ENCODE peak calls at places on chromosomes 5 and 9, in five cellular contexts. B is GM12878, E is HepG2, X is H1, M is K562. P is an unnamed sample.
A peak's percentile ranks its signal among the peaks of the same experiment; 100 is the strongest.

GRCh38 chr5:125326114-125326513 is 579.7 kb upstream of the ZNF608 start:
- DNase-seq in B (no peak), E (no peak), X (no peak), M (no peak), P (no peak)

GRCh38 chr5:171306141-171306540 is 2.9 kb upstream of the TLX3 start:
- DNase-seq in B (no peak), E (no peak), X (no peak), M (no peak), P (no peak)

GRCh38 chr9:123687246-123687721 is 242.6 kb downstream of the DENND1A start:
- DNase-seq in B (no peak), E (peak; percentile 38), X (no peak), M (no peak), P (no peak)

GRCh38 chr5:1319436-1320343 is 24.8 kb upstream of the TERT start:
- DNase-seq in B (no peak), E (no peak), X (no peak), M (no peak), P (no peak)

GRCh38 chr5:95712347-95712958 is 18.7 kb upstream of the RHOBTB3 start:
- DNase-seq in B (no peak), E (no peak), X (no peak), M (peak; percentile 82), P (peak; percentile 97)

GRCh38 chr9:86434039-86434726 is 80.0 kb upstream of the TUT7 start:
- DNase-seq in B (no peak), E (peak; percentile 39), X (no peak), M (peak; percentile 5), P (peak; percentile 34)

GRCh38 chr5:17373406-17374110 is 124.5 kb upstream of the TAF11L2 start:
- DNase-seq in B (no peak), E (no peak), X (no peak), M (no peak), P (no peak)

GRCh38 chr5:95384485-95385213 is 6.5 kb upstream of the FAM81B start:
- DNase-seq in B (no peak), E (no peak), X (no peak), M (no peak), P (no peak)

GRCh38 chr5:82257729-82258128 is 20.4 kb downstream of the RPS23 start:
- DNase-seq in B (no peak), E (no peak), X (no peak), M (no peak), P (no peak)

GRCh38 chr5:135356522-135357318 is 42.3 kb downstream of the MACROH2A1 start:
- DNase-seq in B (no peak), E (no peak), X (no peak), M (no peak), P (no peak)

GRCh38 chr5:90020575-90021535 is 388.7 kb downstream of the CETN3 start:
- DNase-seq in B (peak; percentile 87), E (peak; percentile 15), X (no peak), M (no peak), P (peak; percentile 51)

GRCh38 chr5:178619390-178619789 is 7.5 kb downstream of the CLK4 start:
- DNase-seq in B (no peak), E (no peak), X (no peak), M (no peak), P (no peak)

GRCh38 chr5:110115485-110115884 is 425.8 kb downstream of the MAN2A1 start:
- DNase-seq in B (no peak), E (no peak), X (no peak), M (no peak), P (no peak)

GRCh38 chr9:136650648-136651047 is 12.1 kb upstream of the EGFL7 start:
- DNase-seq in B (peak; percentile 55), E (no peak), X (no peak), M (no peak), P (no peak)

GRCh38 chr9:136368190-136368589 is 4.6 kb upstream of the DNLZ start:
- DNase-seq in B (no peak), E (no peak), X (no peak), M (no peak), P (no peak)

GRCh38 chr5:127001621-127002296 is 28.6 kb downstream of the MARCHF3 start:
- DNase-seq in B (no peak), E (no peak), X (no peak), M (no peak), P (no peak)

GRCh38 chr9:28396058-28396457 is 822.8 kb upstream of the C9orf72 start:
- DNase-seq in B (no peak), E (no peak), X (no peak), M (no peak), P (no peak)

GRCh38 chr5:154755361-154756202 is at the start of gene LARP1:
- DNase-seq in B (no peak), E (no peak), X (no peak), M (no peak), P (no peak)

GRCh38 chr9:7315746-7316457 is 483.7 kb downstream of the DMAC1 start:
- DNase-seq in B (no peak), E (no peak), X (no peak), M (no peak), P (no peak)

GRCh38 chr5:55159763-55160492 is at the start of gene GPX8:
- DNase-seq in B (no peak), E (peak; percentile 32), X (no peak), M (peak; percentile 28), P (peak; percentile 77)

GRCh38 chr5:68049053-68049713 is 166.4 kb upstream of the PIK3R1 start:
- DNase-seq in B (no peak), E (no peak), X (no peak), M (no peak), P (no peak)

GRCh38 chr5:147857302-147858129 is 21.0 kb upstream of the SCGB3A2 start:
- DNase-seq in B (no peak), E (peak; percentile 44), X (peak; percentile 76), M (peak; percentile 64), P (peak; percentile 47)

GRCh38 chr5:179914032-179914755 is 6.5 kb upstream of the TBC1D9B start:
- DNase-seq in B (no peak), E (peak; percentile 34), X (no peak), M (no peak), P (no peak)

GRCh38 chr5:137791387-137791786 is 37.2 kb upstream of the HNRNPA0 start:
- DNase-seq in B (no peak), E (no peak), X (no peak), M (no peak), P (no peak)

GRCh38 chr5:1846583-1846982 is 36.1 kb downstream of the IRX4 start:
- DNase-seq in B (no peak), E (no peak), X (no peak), M (no peak), P (no peak)

GRCh38 chr9:98161851-98162250 is 30.6 kb downstream of the CORO2A start:
- DNase-seq in B (no peak), E (no peak), X (no peak), M (no peak), P (no peak)

GRCh38 chr5:178259623-178260536 is 27.3 kb upstream of the PHYKPL start:
- DNase-seq in B (no peak), E (no peak), X (no peak), M (no peak), P (no peak)

GRCh38 chr5:15607076-15607475 is 107.1 kb downstream of the FBXL7 start:
- DNase-seq in B (no peak), E (no peak), X (no peak), M (no peak), P (no peak)
- H3K79me2 ChIP-seq in B (no peaks in the 10 kb centered on the region), E (no peaks in the 10 kb centered on the region), X (peaks cover 19% of the 10 kb centered on the region), M (no peaks in the 10 kb centered on the region), P (no peaks in the 10 kb centered on the region)

GRCh38 chr9:15286288-15286834 is 20.7 kb downstream of the TTC39B start:
- DNase-seq in B (no peak), E (no peak), X (no peak), M (no peak), P (no peak)
- H2AFZ ChIP-seq in B (no peak overlapping the region), E (no peak overlapping the region), X (no peak overlapping the region), M (no peak overlapping the region), P (no peak overlapping the region)

GRCh38 chr5:139669681-139670368 is 21.7 kb downstream of the CXXC5 start:
- DNase-seq in B (no peak), E (peak; percentile 53), X (no peak), M (peak; percentile 93), P (no peak)

GRCh38 chr5:139668064-139668880 is 20.1 kb downstream of the CXXC5 start:
- DNase-seq in B (no peak), E (no peak), X (no peak), M (peak; percentile 58), P (no peak)

GRCh38 chr5:139668924-139669680 is 21.0 kb downstream of the CXXC5 start:
- DNase-seq in B (no peak), E (no peak), X (no peak), M (no peak), P (no peak)

GRCh38 chr5:139670369-139671095 is 22.4 kb downstream of the CXXC5 start:
- DNase-seq in B (peak; percentile 90), E (peak; percentile 45), X (no peak), M (no peak), P (no peak)

GRCh38 chr5:139671096-139671841 is 23.1 kb downstream of the CXXC5 start:
- DNase-seq in B (no peak), E (no peak), X (no peak), M (no peak), P (no peak)
- TF ChIP-seq ZNF274 in B (no peak), E (peak; percentile 42), X (no peak), M (no peak), P (no peak)

GRCh38 chr5:60948738-60949137 is 3.7 kb downstream of the NDUFAF2 start:
- DNase-seq in B (no peak), E (no peak), X (no peak), M (no peak), P (no peak)
- H3K79me2 ChIP-seq in B (peaks cover 43% of the 10 kb centered on the region), E (peaks cover 89% of the 10 kb centered on the region), X (peaks cover 67% of the 10 kb centered on the region), M (peaks cover 90% of the 10 kb centered on the region), P (peaks cover 91% of the 10 kb centered on the region)

DNA sequence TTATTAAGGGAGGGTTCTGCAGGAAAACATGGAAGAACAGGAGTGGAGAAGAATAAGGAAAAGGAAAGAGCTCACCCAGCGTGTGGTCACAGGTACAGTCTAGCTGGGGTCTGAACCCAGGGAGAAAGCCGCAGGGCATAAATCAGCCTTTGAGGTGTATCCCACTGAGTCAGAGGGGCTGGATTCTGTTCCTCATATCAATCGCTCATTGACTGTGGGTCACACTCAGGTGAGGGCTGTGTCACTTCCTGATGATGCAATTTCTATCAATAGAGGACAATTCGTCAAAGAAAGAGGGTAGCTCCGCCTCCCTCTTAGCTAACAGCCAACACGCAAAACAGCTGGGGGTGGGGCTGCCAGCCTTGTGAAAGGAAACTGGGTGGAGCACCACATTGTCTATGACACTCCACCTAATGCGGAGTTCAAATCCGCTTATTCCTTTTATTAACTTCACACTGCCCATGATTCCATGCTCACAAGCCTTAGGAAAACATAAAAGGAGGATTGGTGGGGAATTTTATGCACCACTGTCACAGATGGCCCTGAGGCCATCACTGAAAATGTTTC is 176.2 kb downstream of the ICE1 start:
- DNase-seq in B (no peak), E (no peak), X (no peak), M (no peak), P (peak; percentile 82)
- H2AFZ ChIP-seq in B (no peak overlapping the region), E (no peak overlapping the region), X (peak overlapping the region; percentile 42), M (peak overlapping the region; percentile 71), P (no peak overlapping the region)

GRCh38 chr9:131255731-131256197 is 20.5 kb downstream of the FAM78A start:
- DNase-seq in B (no peak), E (no peak), X (no peak), M (no peak), P (no peak)
- TF ChIP-seq ZNF274 in B (no peak), E (no peak), X (no peak), M (no peak), P (no peak)

P was measured in HCT116.